ENCODE peak calls at places on chromosome 3, in six cellular contexts. J is stomach, I is AG09309, V is mammary epithelial cell, F is astrocyte, D is choroid plexus epithelial cell. P is an unnamed sample.

GRCh38 chr3:18946524-18946923 is 201.8 kb upstream of the KCNH8 start:
- DNase-seq in V (peak; percentile 30), I (no peak), F (no peak), D (no peak), J (no peak), P (no peak)

GRCh38 chr3:123610331-123610730 is 25.5 kb upstream of the HACD2 start:
- DNase-seq in J (no peak), I (no peak), D (no peak), V (no peak), F (no peak), P (no peak)

GRCh38 chr3:106420628-106421027 is 551.8 kb upstream of the CBLB start:
- DNase-seq in J (no peak), F (no peak), V (no peak), I (no peak), D (no peak), P (no peak)

GRCh38 chr3:119841808-119842471 is 60.0 kb downstream of the NR1I2 start:
- DNase-seq in F (no peak), D (peak; percentile 17), V (peak; percentile 9), J (no peak), I (no peak), P (peak; percentile 23)

GRCh38 chr3:183764854-183765731 is 60.3 kb downstream of the MAP6D1 start:
- DNase-seq in J (no peak), V (peak; percentile 45), D (peak; percentile 90), F (peak; percentile 94), I (no peak), P (peak; percentile 68)

GRCh38 chr3:159032311-159032710 is 230.5 kb downstream of the MFSD1 start:
- DNase-seq in F (peak; percentile 14), I (no peak), J (no peak), D (no peak), V (peak; percentile 70), P (no peak)

GRCh38 chr3:138089091-138089490 is 26.3 kb downstream of the DZIP1L start:
- DNase-seq in J (no peak), I (no peak), F (peak; percentile 47), V (peak; percentile 91), D (peak; percentile 63), P (peak; percentile 57)

GRCh38 chr3:62201438-62202035 is 171.8 kb downstream of the FEZF2 start:
- DNase-seq in V (peak; percentile 14), D (peak; percentile 65), J (no peak), I (peak; percentile 13), F (peak; percentile 7), P (peak; percentile 58)

GRCh38 chr3:58577269-58577821 is at the start of gene FAM107A:
- DNase-seq in D (peak; percentile 57), V (no peak), F (peak; percentile 60), I (peak; percentile 40), J (peak; percentile 44), P (peak; percentile 85)

GRCh38 chr3:18100126-18100525 is 325.0 kb downstream of the SATB1 start:
- DNase-seq in F (no peak), V (peak; percentile 39), D (no peak), J (no peak), I (no peak), P (peak; percentile 50)

GRCh38 chr3:32840086-32840841 is 22.5 kb downstream of the TRIM71 start:
- DNase-seq in I (no peak), F (no peak), J (no peak), D (no peak), V (no peak), P (no peak)

DNA sequence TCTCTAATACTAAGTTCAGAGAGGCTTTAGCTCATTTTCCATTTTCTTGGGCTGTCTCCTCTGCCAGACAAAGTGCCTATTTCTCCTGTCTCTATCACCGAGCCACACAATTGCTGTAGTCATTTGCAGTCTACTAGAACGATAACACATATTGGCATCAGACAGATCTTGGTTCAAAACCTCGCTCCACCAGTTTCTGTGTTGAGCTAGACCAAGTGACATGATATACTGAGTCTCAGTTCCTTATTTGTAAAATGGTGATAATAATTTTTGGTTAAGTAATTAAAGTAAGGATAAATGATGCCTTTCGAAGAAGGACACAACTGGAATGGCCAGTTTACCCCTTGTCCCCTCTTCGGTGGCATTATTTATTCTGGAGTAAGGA is 444 bp upstream of the RAB7A start:
- DNase-seq in J (no peak), D (no peak), V (no peak), I (no peak), F (no peak), P (no peak)
- H3K4me3 ChIP-seq in J (peak overlapping the region; percentile 76), D (no peak overlapping the region), V (no peak overlapping the region), I (no peak overlapping the region), F (peak overlapping the region; percentile 83), P (no peak overlapping the region)

GRCh38 chr3:36786921-36787890 is 22.9 kb upstream of the DCLK3 start:
- DNase-seq in F (no peak), I (no peak), J (no peak), D (no peak), V (no peak), P (peak; percentile 4)

GRCh38 chr3:36790765-36791164 is 26.4 kb upstream of the DCLK3 start:
- DNase-seq in D (no peak), I (no peak), F (no peak), J (no peak), V (no peak), P (no peak)

GRCh38 chr3:36795622-36796021 is 31.3 kb upstream of the DCLK3 start:
- DNase-seq in F (no peak), V (no peak), I (no peak), D (no peak), J (no peak), P (no peak)

GRCh38 chr3:36796896-36797295 is 32.5 kb upstream of the DCLK3 start:
- DNase-seq in D (peak; percentile 39), I (no peak), F (peak; percentile 52), V (peak; percentile 50), J (no peak), P (peak; percentile 79)

GRCh38 chr3:36792342-36792741 is 28.0 kb upstream of the DCLK3 start:
- DNase-seq in D (peak; percentile 62), J (no peak), I (no peak), V (peak; percentile 27), F (peak; percentile 6), P (peak; percentile 39)
- TF ChIP-seq CTCF in D (peak; percentile 72), J (no peak), I (peak; percentile 55), V (peak; percentile 76), F (peak; percentile 19), P (peak; percentile 57)

GRCh38 chr3:39372831-39373230 is 10.3 kb upstream of the SLC25A38 start:
- DNase-seq in V (peak; percentile 68), F (no peak), D (no peak), I (no peak), J (no peak), P (no peak)
- H3K4me3 ChIP-seq in V (no peak overlapping the region), F (no peak overlapping the region), D (no peak overlapping the region), I (no peak overlapping the region), J (no peak overlapping the region), P (no peak overlapping the region)

GRCh38 chr3:6654670-6655069 is 206.2 kb upstream of the GRM7 start:
- DNase-seq in V (no peak), I (no peak), F (no peak), J (no peak), D (no peak), P (no peak)
- TF ChIP-seq CTCF in V (no peak), I (no peak), F (no peak), J (no peak), D (no peak), P (no peak)